ENCODE peak calls at places on chromosomes 6 and 20, in seven cellular contexts. B, Q, O, U, P, I and Z are unnamed samples.

GRCh38 chr6:79436232-79436631 is 101.0 kb downstream of the LCA5 start:
- DNase-seq in B (no peak), Q (no peak), O (no peak), U (no peak), P (peak), I (peak), Z (no peak)

GRCh38 chr6:111730835-111731234 is 125.2 kb upstream of the TRAF3IP2 start:
- DNase-seq in B (peak), Q (no peak), O (no peak), U (no peak), P (no peak), I (no peak), Z (no peak)

GRCh38 chr6:162179196-162179951 is 548.2 kb downstream of the PRKN start:
- DNase-seq in B (no peak), Q (no peak), O (no peak), U (no peak), P (no peak), I (no peak), Z (no peak)

GRCh38 chr6:44650495-44650894 is 263.0 kb downstream of the CDC5L start:
- DNase-seq in B (no peak), Q (no peak), O (no peak), U (no peak), P (no peak), I (no peak), Z (no peak)

GRCh38 chr6:136893187-136893586 is 28.9 kb upstream of the SLC35D3 start:
- DNase-seq in B (no peak), Q (no peak), O (no peak), U (no peak), P (no peak), I (no peak), Z (no peak)

GRCh38 chr6:155126727-155127439 is 131.8 kb downstream of the TIAM2 start:
- DNase-seq in B (no peak), Q (no peak), O (no peak), U (no peak), P (peak), I (peak), Z (no peak)

GRCh38 chr6:151963001-151963400 is 155.5 kb downstream of the ESR1 start:
- DNase-seq in B (no peak), Q (no peak), O (no peak), U (no peak), P (no peak), I (peak), Z (no peak)

GRCh38 chr20:1893721-1894470 is 1.3 kb upstream of the SIRPA start:
- DNase-seq in B (no peak), Q (no peak), O (no peak), U (peak), P (no peak), I (no peak), Z (no peak)

GRCh38 chr6:110481081-110481480 is 4.7 kb upstream of the SLC22A16 start:
- DNase-seq in B (no peak), Q (no peak), O (no peak), U (no peak), P (no peak), I (no peak), Z (no peak)

GRCh38 chr20:31948008-31948407 is 3.8 kb downstream of the PDRG1 start:
- DNase-seq in B (no peak), Q (no peak), O (no peak), U (no peak), P (peak), I (no peak), Z (no peak)

GRCh38 chr6:42197574-42198362 is 3.0 kb upstream of the GUCA1B start:
- DNase-seq in B (no peak), Q (no peak), O (no peak), U (no peak), P (peak), I (peak), Z (no peak)
- TF ChIP-seq CTCF in B (no peak), Q (no peak), O (no peak), U (no peak), P (no peak), I (peak), Z (no peak)

GRCh38 chr6:9851541-9852380 is 563.1 kb downstream of the TFAP2A start:
- DNase-seq in B (no peak), Q (no peak), O (no peak), U (no peak), P (peak), I (peak), Z (no peak)
- TF ChIP-seq CTCF in B (no peak), Q (no peak), O (no peak), U (no peak), P (no peak), I (no peak), Z (peak)

DNA sequence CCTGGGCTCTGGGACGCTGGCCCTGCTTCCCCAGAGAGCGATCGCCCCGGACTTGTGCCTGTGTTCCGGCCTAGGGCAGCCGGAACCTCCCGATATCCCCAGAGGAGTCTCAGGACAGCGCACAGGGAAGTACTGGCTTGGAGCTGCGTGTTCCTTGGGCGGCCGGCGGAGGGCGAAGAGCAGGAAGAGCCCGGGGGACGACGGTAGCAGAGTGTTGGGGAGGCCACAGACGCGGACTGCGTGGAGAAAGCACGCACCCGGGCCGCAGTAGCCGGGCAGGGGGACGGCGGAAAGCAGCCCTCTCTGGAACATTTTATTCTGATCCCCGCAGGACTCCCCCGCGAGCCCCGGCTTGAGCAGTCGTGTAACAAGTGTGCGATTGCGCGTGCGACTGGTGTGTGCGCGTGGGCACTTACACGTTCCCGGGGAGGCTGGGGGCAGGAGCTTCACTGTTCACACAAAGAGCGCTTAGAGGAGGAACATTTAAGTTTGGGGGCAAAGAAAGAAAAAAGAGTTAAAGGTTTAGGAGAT is 36.1 kb downstream of the NCR2 start:
- DNase-seq in B (peak), Q (no peak), O (no peak), U (no peak), P (peak), I (peak), Z (no peak)
- TF ChIP-seq CTCF in B (peak), Q (peak), O (no peak), U (no peak), P (peak), I (peak), Z (peak)

GRCh38 chr6:20947977-20948376 is 413.7 kb downstream of the CDKAL1 start:
- DNase-seq in B (no peak), Q (no peak), O (no peak), U (no peak), P (no peak), I (no peak), Z (no peak)

GRCh38 chr6:20943922-20944321 is 409.7 kb downstream of the CDKAL1 start:
- DNase-seq in B (no peak), Q (no peak), O (no peak), U (no peak), P (no peak), I (no peak), Z (no peak)

GRCh38 chr6:20946890-20947289 is 412.6 kb downstream of the CDKAL1 start:
- DNase-seq in B (no peak), Q (no peak), O (no peak), U (no peak), P (no peak), I (no peak), Z (no peak)

GRCh38 chr6:20948531-20948930 is 414.3 kb downstream of the CDKAL1 start:
- DNase-seq in B (no peak), Q (no peak), O (no peak), U (no peak), P (no peak), I (no peak), Z (no peak)

DNA sequence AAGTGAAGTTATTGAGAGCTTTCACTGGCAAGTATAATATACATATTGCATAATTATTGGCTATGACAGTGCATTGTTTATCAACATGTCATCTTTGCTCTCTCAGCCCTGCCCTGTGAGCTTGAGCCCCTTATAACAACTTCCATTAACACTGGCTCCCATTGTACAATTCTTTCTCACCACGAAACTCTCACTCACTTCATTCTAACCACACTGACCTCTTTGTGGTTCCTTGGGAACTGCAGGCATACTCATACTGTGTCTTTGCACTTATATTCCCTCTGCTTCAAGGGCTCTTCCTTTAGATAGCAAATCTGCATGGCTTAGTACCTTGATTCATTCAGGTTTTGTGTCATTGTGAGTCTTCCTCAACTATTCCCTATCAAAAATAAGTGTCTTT is 411.8 kb downstream of the CDKAL1 start:
- DNase-seq in B (no peak), Q (no peak), O (no peak), U (no peak), P (peak), I (peak), Z (no peak)
- TF ChIP-seq CTCF in B (no peak), Q (peak), O (no peak), U (no peak), P (peak), I (no peak), Z (no peak)

GRCh38 chr6:108164815-108165706 is 761 bp upstream of the NR2E1 start:
- DNase-seq in B (no peak), Q (no peak), O (no peak), U (no peak), P (no peak), I (no peak), Z (no peak)

GRCh38 chr6:108164537-108164814 is 1.3 kb upstream of the NR2E1 start:
- DNase-seq in B (no peak), Q (no peak), O (no peak), U (no peak), P (no peak), I (no peak), Z (no peak)

GRCh38 chr6:108163644-108164536 is 1.9 kb upstream of the NR2E1 start:
- DNase-seq in B (no peak), Q (no peak), O (no peak), U (no peak), P (no peak), I (no peak), Z (no peak)

GRCh38 chr6:108161724-108162282 is 4.0 kb upstream of the NR2E1 start:
- DNase-seq in B (no peak), Q (no peak), O (no peak), U (no peak), P (no peak), I (no peak), Z (no peak)

DNA sequence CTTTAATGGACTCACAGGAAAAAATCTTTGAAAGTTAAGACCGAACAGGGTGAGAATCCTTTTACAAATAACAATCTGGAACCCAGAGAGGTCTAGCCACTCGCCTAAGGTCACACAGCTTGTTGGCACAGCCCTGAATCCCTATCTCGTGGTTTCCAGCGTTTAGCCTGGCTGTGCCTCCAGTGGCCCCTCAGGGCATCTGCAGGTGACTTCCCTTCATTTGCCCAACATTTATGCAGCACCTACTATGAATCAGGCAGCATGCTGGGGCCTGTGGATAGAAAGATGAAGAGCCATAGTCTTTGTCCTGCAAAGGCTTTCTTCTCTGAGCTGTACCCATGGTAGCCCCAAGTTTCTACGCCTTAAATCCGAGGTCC is 2.6 kb upstream of the NR2E1 start:
- DNase-seq in B (no peak), Q (no peak), O (no peak), U (no peak), P (no peak), I (no peak), Z (no peak)
- TF ChIP-seq CTCF in B (no peak), Q (no peak), O (no peak), U (no peak), P (no peak), I (no peak), Z (peak)

GRCh38 chr20:38550274-38550673 is 30.7 kb upstream of the ADIG start:
- DNase-seq in B (no peak), Q (no peak), O (no peak), U (no peak), P (no peak), I (no peak), Z (no peak)
- TF ChIP-seq CTCF in B (peak), Q (no peak), O (no peak), U (no peak), P (peak), I (no peak), Z (peak)

GRCh38 chr6:36075656-36076055 is 48.0 kb downstream of the MAPK14 start:
- DNase-seq in B (no peak), Q (no peak), O (no peak), U (no peak), P (no peak), I (no peak), Z (no peak)
- TF ChIP-seq CTCF in B (peak), Q (no peak), O (no peak), U (peak), P (peak), I (no peak), Z (peak)

GRCh38 chr6:101380861-101381630 is 12.5 kb upstream of the GRIK2 start:
- DNase-seq in B (no peak), Q (no peak), O (no peak), U (no peak), P (no peak), I (no peak), Z (no peak)

GRCh38 chr6:101391772-101392560 is 1.5 kb upstream of the GRIK2 start:
- DNase-seq in B (no peak), Q (no peak), O (no peak), U (no peak), P (no peak), I (peak), Z (no peak)

GRCh38 chr6:101392561-101393230 is 812 bp upstream of the GRIK2 start:
- DNase-seq in B (no peak), Q (no peak), O (no peak), U (no peak), P (no peak), I (no peak), Z (no peak)

DNA sequence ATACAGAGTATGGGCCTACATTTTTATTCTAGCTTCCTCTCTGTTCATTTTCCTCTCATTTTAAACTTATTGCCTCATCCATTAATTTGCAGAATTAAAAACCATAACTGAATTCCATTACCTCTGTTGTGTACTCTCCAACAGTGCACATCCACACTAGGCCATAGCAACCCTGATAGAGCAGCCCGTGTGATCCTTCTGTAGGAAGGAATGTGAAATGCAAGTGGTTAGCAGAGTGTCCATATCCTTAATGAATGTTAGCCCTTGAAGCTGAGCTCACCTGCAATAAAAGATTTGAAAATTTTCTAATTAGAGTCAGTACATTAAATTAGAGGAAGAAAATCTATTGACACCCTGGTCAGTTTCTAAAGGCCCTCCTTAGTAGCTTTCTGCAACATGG is 6.5 kb upstream of the GRIK2 start:
- DNase-seq in B (no peak), Q (no peak), O (no peak), U (no peak), P (no peak), I (no peak), Z (no peak)
- TF ChIP-seq CTCF in B (peak), Q (no peak), O (no peak), U (no peak), P (peak), I (peak), Z (peak)